ENCODE peak calls at places on chromosome 9, in ten cellular contexts. Q is CD8-positive, alpha-beta T cell; N is left ventricle myocardium inferior; Y is HCT116; K is H9; A is heart left ventricle; H is tibial nerve; D is kidney; U is gastrocnemius medialis; P is cardiac muscle cell. F is an unnamed sample. For H3K4me1, the result is how much of the 10 kb centered on the place peaks cover.

GRCh38 chr9:93209097-93209496 is 25.2 kb downstream of the WNK2 start:
- DNase-seq in K (no peak), A (no peak), D (no peak), H (no peak), N (no peak), U (no peak), Q (no peak), P (no peak), Y (no peak), F (no peak)

GRCh38 chr9:114518599-114519022 is 13.3 kb upstream of the WHRN start:
- DNase-seq in U (no peak), P (no peak), A (peak), Q (no peak), H (no peak), Y (no peak), D (no peak), K (no peak), N (no peak), F (no peak)

GRCh38 chr9:133989554-133990365 is 2.4 kb downstream of the VAV2 start:
- DNase-seq in A (no peak), N (peak), U (no peak), Y (no peak), D (peak), K (no peak), H (no peak), Q (no peak), P (no peak), F (peak)

GRCh38 chr9:106969696-106970095 is 106.7 kb downstream of the ZNF462 start:
- DNase-seq in A (no peak), Y (no peak), N (no peak), D (no peak), Q (no peak), P (no peak), H (no peak), U (no peak), K (no peak), F (no peak)

GRCh38 chr9:134313470-134313869 is 12.8 kb upstream of the RXRA start:
- DNase-seq in D (peak), H (no peak), K (no peak), Y (no peak), P (no peak), N (peak), Q (no peak), U (no peak), A (no peak), F (peak)

GRCh38 chr9:98998441-98999151 is 54.9 kb downstream of the COL15A1 start:
- DNase-seq in U (peak), H (peak), A (peak), N (peak), Y (peak), P (peak), K (peak), D (peak), Q (peak), F (peak)

GRCh38 chr9:70911791-70912190 is 209.6 kb downstream of the TRPM3 start:
- DNase-seq in U (no peak), K (no peak), Q (no peak), D (no peak), Y (no peak), N (no peak), A (no peak), H (no peak), P (no peak), F (no peak)

GRCh38 chr9:19373527-19373926 is 6.5 kb downstream of the RPS6 start:
- DNase-seq in H (no peak), U (no peak), A (no peak), N (no peak), Y (no peak), K (no peak), D (no peak), P (no peak), Q (no peak), F (no peak)

GRCh38 chr9:133120343-133121199 is 469 bp downstream of the RALGDS start:
- DNase-seq in N (no peak), U (no peak), Q (no peak), H (no peak), K (peak), D (no peak), A (no peak), P (no peak), Y (no peak), F (no peak)

GRCh38 chr9:137303031-137303892 is 1.2 kb upstream of the NRARP start:
- DNase-seq in Y (no peak), K (peak), U (no peak), P (no peak), D (peak), Q (no peak), H (no peak), A (no peak), N (peak), F (peak)

GRCh38 chr9:29241320-29241719 is 1668.0 kb upstream of the C9orf72 start:
- DNase-seq in K (no peak), U (no peak), P (no peak), D (no peak), H (no peak), A (no peak), Y (no peak), Q (no peak), N (no peak), F (no peak)

GRCh38 chr9:31908158-31908890 is 476.1 kb upstream of the ACO1 start:
- DNase-seq in Y (peak), H (no peak), U (no peak), P (no peak), N (no peak), K (no peak), Q (no peak), A (no peak), D (no peak), F (no peak)

GRCh38 chr9:38227656-38228055 is 158.6 kb upstream of the SHB start:
- DNase-seq in P (peak), Y (no peak), Q (no peak), D (no peak), N (no peak), H (no peak), A (no peak), K (no peak), U (no peak), F (peak)

GRCh38 chr9:101791938-101792337 is 53.5 kb upstream of the GRIN3A start:
- DNase-seq in A (no peak), K (peak), Q (no peak), P (peak), Y (peak), N (no peak), U (no peak), H (peak), D (no peak), F (no peak)

GRCh38 chr9:16514131-16514530 is 356.3 kb downstream of the BNC2 start:
- DNase-seq in A (no peak), K (peak), D (no peak), Q (no peak), U (no peak), Y (no peak), N (no peak), P (no peak), H (no peak), F (no peak)

GRCh38 chr9:134399435-134400056 is 73.3 kb downstream of the RXRA start:
- DNase-seq in D (no peak), A (no peak), Q (no peak), Y (peak), U (no peak), P (peak), H (no peak), K (no peak), N (no peak), F (no peak)

GRCh38 chr9:4077499-4078102 is 222.3 kb downstream of the GLIS3 start:
- DNase-seq in N (peak), A (peak), K (peak), P (peak), Q (peak), H (peak), D (peak), U (peak), Y (peak), F (peak)

GRCh38 chr9:78041971-78042370 is 10.4 kb upstream of the GNAQ start:
- DNase-seq in A (no peak), D (no peak), N (no peak), H (no peak), K (no peak), U (no peak), P (no peak), Q (no peak), Y (no peak), F (no peak)

GRCh38 chr9:98993570-98993945 is 49.9 kb downstream of the COL15A1 start:
- DNase-seq in A (peak), H (no peak), D (no peak), P (no peak), N (no peak), U (no peak), K (peak), Y (no peak), Q (no peak), F (peak)

GRCh38 chr9:93292664-93293328 is 108.9 kb downstream of the WNK2 start:
- DNase-seq in K (no peak), H (no peak), Y (no peak), N (no peak), U (no peak), Q (no peak), D (peak), A (no peak), P (no peak), F (peak)

GRCh38 chr9:108634669-108635462 is 220.9 kb downstream of the ACTL7B start:
- DNase-seq in N (no peak), U (no peak), Q (no peak), D (no peak), K (no peak), A (no peak), P (peak), H (no peak), Y (peak), F (no peak)

GRCh38 chr9:133572821-133573361 is 36.3 kb downstream of the FAM163B start:
- DNase-seq in K (no peak), U (no peak), Y (no peak), A (peak), Q (no peak), N (peak), D (no peak), P (peak), H (no peak), F (peak)

GRCh38 chr9:34254141-34254913 is 74.7 kb downstream of the KIF24 start:
- DNase-seq in H (no peak), A (peak), Y (peak), P (peak), D (no peak), Q (no peak), K (no peak), U (peak), N (peak), F (no peak)

GRCh38 chr9:126505697-126506346 is 107.9 kb upstream of the LMX1B start:
- DNase-seq in Y (no peak), H (no peak), K (no peak), A (no peak), Q (no peak), P (no peak), D (peak), N (no peak), U (no peak), F (no peak)

GRCh38 chr9:122367779-122368460 is 2.9 kb upstream of the PTGS1 start:
- DNase-seq in D (no peak), K (no peak), N (no peak), U (no peak), Q (no peak), H (no peak), P (no peak), A (no peak), Y (no peak), F (no peak)
- H3K4me1 ChIP-seq in D (under half), K (under half), N (under half), U (under half), Q (under half), H (under half), P (under half), A (under half), Y (under half), F (under half)

GRCh38 chr9:100111235-100111634 is 12.2 kb downstream of the INVS start:
- DNase-seq in Q (no peak), A (peak), H (peak), U (peak), Y (no peak), N (peak), P (peak), K (no peak), D (peak), F (peak)
- H3K27ac ChIP-seq in Q (no peak), A (peak), H (no peak), U (peak), Y (no peak), N (peak), P (no peak), K (no peak), D (no peak), F (no peak)

GRCh38 chr9:127540664-127541041 is 71.4 kb upstream of the STXBP1 start:
- DNase-seq in P (no peak), K (peak), D (no peak), Q (no peak), H (no peak), N (no peak), U (no peak), A (no peak), Y (no peak), F (peak)
- TF ChIP-seq CTCF in P (no peak), K (peak), D (no peak), Q (no peak), H (no peak), N (no peak), U (no peak), A (no peak), Y (no peak), F (no peak)

GRCh38 chr9:87500894-87501656 is 3.4 kb downstream of the DAPK1 start:
- DNase-seq in P (no peak), A (no peak), K (no peak), Q (no peak), D (no peak), Y (no peak), N (no peak), U (no peak), H (no peak), F (no peak)
- H3K4me1 ChIP-seq in P (under half), A (under half), K (under half), Q (under half), D (under half), Y (under half), N (under half), U (under half), H (under half), F (under half)

GRCh38 chr9:76377791-76378190 is 16.4 kb downstream of the RFK start:
- DNase-seq in H (no peak), D (no peak), U (no peak), N (no peak), A (no peak), K (no peak), Q (no peak), Y (no peak), P (no peak), F (no peak)

GRCh38 chr9:76379494-76379893 is 14.7 kb downstream of the RFK start:
- DNase-seq in A (no peak), H (no peak), N (no peak), Q (no peak), P (no peak), Y (no peak), U (no peak), K (no peak), D (no peak), F (no peak)

GRCh38 chr9:76373777-76374474 is 20.3 kb downstream of the RFK start:
- DNase-seq in H (no peak), N (no peak), Y (no peak), D (no peak), U (no peak), A (no peak), Q (no peak), P (no peak), K (no peak), F (no peak)

GRCh38 chr9:76374702-76375543 is 19.3 kb downstream of the RFK start:
- DNase-seq in A (peak), P (peak), U (peak), K (peak), Q (no peak), D (peak), Y (no peak), H (peak), N (peak), F (peak)

DNA sequence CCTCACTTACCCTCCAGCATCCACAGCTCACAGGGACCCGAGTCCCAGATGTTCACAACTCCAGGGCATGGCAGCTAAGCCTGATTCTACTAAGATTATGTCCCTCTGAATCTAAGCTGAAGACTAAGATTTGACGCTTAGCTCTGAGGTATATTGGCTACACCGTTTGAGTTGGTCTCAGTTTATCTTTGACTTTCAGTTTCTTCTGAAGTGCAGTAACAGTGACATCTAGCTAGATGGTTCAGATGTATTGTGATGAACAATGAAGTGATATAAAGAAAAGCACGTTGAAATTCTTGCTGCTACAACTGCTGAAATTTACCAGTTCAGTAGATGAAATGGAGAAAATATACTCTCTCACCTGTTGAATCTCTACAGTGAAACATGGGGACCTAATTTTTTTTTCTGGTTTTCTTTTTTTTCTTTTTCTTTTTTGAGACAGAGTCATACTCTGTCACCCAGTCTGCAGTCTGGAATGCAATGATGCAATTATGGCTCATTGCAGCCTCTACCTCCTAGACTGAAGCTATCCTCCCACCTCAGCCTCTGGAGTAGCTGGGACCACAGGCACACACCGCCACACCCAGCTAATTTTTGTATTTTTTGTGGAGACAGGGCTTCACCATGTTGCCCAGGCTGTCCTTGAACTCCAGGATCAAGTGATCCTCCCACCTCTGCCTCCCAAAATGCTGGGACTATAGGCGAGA is 15.7 kb downstream of the RFK start:
- DNase-seq in D (no peak), U (no peak), Y (no peak), H (no peak), N (no peak), K (no peak), Q (no peak), P (no peak), A (no peak), F (no peak)
- H3K27ac ChIP-seq in D (no peak), U (no peak), Y (no peak), H (no peak), N (no peak), K (no peak), Q (no peak), P (no peak), A (no peak), F (no peak)

DNA sequence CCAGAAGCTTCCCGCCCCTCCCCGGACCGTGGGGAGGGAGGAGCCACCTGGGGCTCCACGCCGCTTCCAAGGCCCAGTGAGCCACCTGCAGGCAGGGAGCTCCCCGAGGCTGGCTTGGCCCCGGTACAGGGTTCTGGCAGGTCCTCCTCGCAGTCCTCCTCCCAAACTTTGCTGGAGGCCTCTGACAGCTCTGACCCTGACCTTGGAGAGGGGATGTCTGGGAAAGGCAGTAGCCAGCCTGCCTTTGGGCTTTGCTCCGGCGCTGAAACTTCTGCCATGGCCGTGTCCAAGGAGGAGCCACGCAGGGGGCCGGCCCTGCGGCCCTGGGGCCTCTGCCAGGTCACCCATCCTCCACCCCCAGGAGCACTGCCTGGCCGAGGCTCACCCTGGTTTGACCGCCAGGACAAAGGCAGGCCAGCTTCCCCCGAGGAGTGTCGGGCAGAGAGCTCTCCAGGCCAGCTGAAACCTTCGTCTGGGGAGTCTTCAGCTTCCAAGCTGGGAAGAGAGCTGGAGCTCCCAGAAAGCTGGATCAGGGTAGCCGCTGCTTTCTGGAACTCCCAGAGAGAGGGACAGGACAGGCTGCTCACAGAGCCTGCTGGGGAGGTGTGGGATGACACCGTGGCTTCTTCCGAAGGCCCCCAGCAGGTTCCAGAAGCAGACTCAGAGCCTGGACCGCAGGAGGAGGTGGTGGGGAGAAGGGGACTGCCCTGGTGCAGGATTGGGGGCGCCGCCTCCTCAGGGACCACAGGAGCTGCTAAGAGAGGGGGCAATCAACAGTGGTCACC is 9.0 kb upstream of the QSOX2 start:
- DNase-seq in P (peak), N (no peak), D (peak), K (no peak), Q (no peak), H (no peak), U (no peak), Y (no peak), A (no peak), F (no peak)
- TF ChIP-seq CTCF in P (no peak), N (no peak), D (no peak), K (no peak), Q (no peak), H (no peak), U (no peak), Y (no peak), A (no peak), F (no peak)

DNA sequence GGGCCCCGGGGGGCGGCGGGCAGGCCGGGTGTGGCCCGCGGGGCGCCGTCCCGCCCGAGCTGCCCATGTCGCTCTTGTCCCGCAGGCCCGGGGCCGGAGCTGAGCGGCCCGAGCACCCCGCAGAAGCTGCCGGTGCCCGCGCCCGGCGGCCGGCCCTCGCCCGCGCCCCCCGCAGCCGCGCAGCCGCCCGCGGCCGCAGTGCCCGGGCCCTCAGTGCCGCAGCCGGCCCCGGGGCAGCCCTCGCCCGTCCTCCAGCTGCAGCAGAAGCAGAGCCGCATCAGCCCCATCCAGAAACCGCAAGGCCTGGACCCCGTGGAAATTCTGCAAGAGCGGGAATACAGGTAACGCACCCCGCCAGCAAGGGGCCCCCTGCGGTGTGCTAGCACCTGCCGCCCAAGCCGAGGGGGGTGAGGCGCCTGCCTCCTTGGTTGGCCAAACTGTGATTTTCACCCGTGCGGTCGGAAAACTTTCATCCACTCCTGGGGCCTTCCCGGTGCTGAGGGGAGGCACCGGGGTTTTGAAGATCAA is 32.1 kb downstream of the SMARCA2 start:
- DNase-seq in N (no peak), U (no peak), A (no peak), Y (no peak), K (no peak), Q (no peak), H (no peak), D (no peak), P (no peak), F (no peak)
- H3K4me1 ChIP-seq in N (under half), U (under half), A (under half), Y (under half), K (under half), Q (under half), H (under half), D (under half), P (under half), F (under half)

GRCh38 chr9:87973122-87973521 is 1.2 kb downstream of the CDK20 start:
- DNase-seq in D (no peak), Q (no peak), N (no peak), A (no peak), H (no peak), K (no peak), Y (no peak), U (no peak), P (no peak), F (no peak)

GRCh38 chr9:87968155-87968554 is 6.2 kb downstream of the CDK20 start:
- DNase-seq in D (no peak), N (no peak), H (no peak), U (no peak), Q (no peak), Y (no peak), K (no peak), P (no peak), A (no peak), F (no peak)

GRCh38 chr9:87970602-87971001 is 3.7 kb downstream of the CDK20 start:
- DNase-seq in H (no peak), N (no peak), D (no peak), A (no peak), Q (no peak), U (no peak), K (no peak), P (no peak), Y (no peak), F (no peak)

GRCh38 chr9:87973791-87974292 is 491 bp downstream of the CDK20 start:
- DNase-seq in Y (no peak), P (peak), K (no peak), H (no peak), D (no peak), A (no peak), Q (no peak), N (no peak), U (no peak), F (no peak)
- H3K27ac ChIP-seq in Y (peak), P (peak), K (no peak), H (peak), D (peak), A (peak), Q (peak), N (peak), U (peak), F (peak)